ENCODE peak calls at places on chromosomes 12 and 14, in eight cellular contexts. G is lung microvascular endothelial cell; P is SJCRH30; F is NCI-H1105; Y is uterus; K is pancreas; N is stimulated activated CD4-positive, alpha-beta T cell treated with anti-CD3 and anti-CD28 coated beads, Interleukin-2, amount 100 ng/mL, for 4 hours; H is mammary epithelial cell. L is an unnamed sample.

GRCh38 chr14:91870001-91870400 is 2.7 kb upstream of the TC2N start:
- DNase-seq in G (no peak), P (no peak), F (no peak), Y (no peak), K (no peak), N (peak; percentile 54), H (peak; percentile 22), L (no peak)

GRCh38 chr14:77184396-77185092 is 2.9 kb downstream of the TMEM63C start:
- DNase-seq in G (no peak), P (no peak), F (no peak), Y (no peak), K (no peak), N (no peak), H (no peak), L (no peak)

GRCh38 chr14:30621354-30621953 is 665 bp upstream of the SCFD1 start:
- DNase-seq in G (peak; percentile 34), P (peak; percentile 25), F (no peak), Y (no peak), K (peak; percentile 18), N (no peak), H (peak; percentile 22), L (no peak)

GRCh38 chr14:59481407-59482119 is 2.6 kb downstream of the L3HYPDH start:
- DNase-seq in G (no peak), P (no peak), F (no peak), Y (no peak), K (no peak), N (no peak), H (no peak), L (no peak)

GRCh38 chr12:89951694-89952060 is 243.0 kb upstream of the ATP2B1 start:
- DNase-seq in G (no peak), P (no peak), F (no peak), Y (no peak), K (no peak), N (no peak), H (peak; percentile 61), L (no peak)

GRCh38 chr14:101480022-101480746 is 81.1 kb upstream of the DIO3 start:
- DNase-seq in G (no peak), P (no peak), F (no peak), Y (peak; percentile 4), K (peak; percentile 3), N (no peak), H (no peak), L (peak; percentile 3)

GRCh38 chr14:61894452-61895077 is 132.3 kb downstream of the SNAPC1 start:
- DNase-seq in G (peak; percentile 67), P (peak; percentile 77), F (peak; percentile 60), Y (peak; percentile 15), K (peak; percentile 62), N (peak; percentile 37), H (peak; percentile 56), L (peak; percentile 51)

GRCh38 chr12:109182041-109182839 is 65.9 kb downstream of the ACACB start:
- DNase-seq in G (no peak), P (peak; percentile 7), F (no peak), Y (no peak), K (no peak), N (no peak), H (peak; percentile 23), L (no peak)

GRCh38 chr12:121550974-121551631 is 29.7 kb downstream of the KDM2B start:
- DNase-seq in G (no peak), P (no peak), F (no peak), Y (no peak), K (no peak), N (no peak), H (no peak), L (no peak)

GRCh38 chr14:101087614-101088394 is 184.3 kb upstream of the RTL1 start:
- DNase-seq in G (no peak), P (no peak), F (no peak), Y (no peak), K (no peak), N (no peak), H (no peak), L (no peak)

GRCh38 chr14:63508033-63508432 is 35.1 kb downstream of the PPP2R5E start:
- DNase-seq in G (no peak), P (no peak), F (no peak), Y (no peak), K (no peak), N (no peak), H (no peak), L (no peak)

GRCh38 chr12:58920102-58920955 is at the start of gene LRIG3:
- DNase-seq in G (peak; percentile 96), P (peak; percentile 94), F (peak; percentile 61), Y (peak; percentile 93), K (peak; percentile 89), N (no peak), H (peak; percentile 88), L (peak; percentile 76)

GRCh38 chr12:18690653-18691052 is 47.2 kb downstream of the PLCZ1 start:
- DNase-seq in G (peak; percentile 2), P (no peak), F (no peak), Y (no peak), K (no peak), N (no peak), H (peak; percentile 99), L (no peak)

GRCh38 chr12:118544569-118544968 is 168.2 kb downstream of the SUDS3 start:
- DNase-seq in G (peak; percentile 82), P (peak; percentile 4), F (no peak), Y (no peak), K (no peak), N (no peak), H (peak; percentile 4), L (no peak)

GRCh38 chr12:76698966-76699365 is 64.9 kb upstream of the ZDHHC17 start:
- DNase-seq in G (no peak), P (peak; percentile 43), F (no peak), Y (no peak), K (no peak), N (no peak), H (no peak), L (no peak)

GRCh38 chr12:40198601-40199000 is 26.2 kb upstream of the LRRK2 start:
- DNase-seq in G (peak; percentile 31), P (no peak), F (no peak), Y (no peak), K (no peak), N (no peak), H (no peak), L (no peak)

GRCh38 chr12:1302471-1302870 is 291.9 kb downstream of the FBXL14 start:
- DNase-seq in G (no peak), P (no peak), F (no peak), Y (no peak), K (no peak), N (no peak), H (no peak), L (no peak)

GRCh38 chr12:71840226-71840847 is 778 bp downstream of the TBC1D15 start:
- DNase-seq in G (peak; percentile 81), P (peak; percentile 20), F (peak; percentile 10), Y (no peak), K (peak; percentile 21), N (no peak), H (peak; percentile 86), L (peak; percentile 13)

GRCh38 chr12:112686373-112686772 is 105.2 kb upstream of the RPH3A start:
- DNase-seq in G (no peak), P (peak; percentile 14), F (no peak), Y (no peak), K (no peak), N (no peak), H (peak; percentile 88), L (no peak)